ENCODE peak calls at places on chromosomes 4 and X, in eight cellular contexts. One of them, this sample, is unnamed.

GRCh38 chrX:24369816-24370215 is 9.4 kb downstream of the SUPT20HL1 start:
- DNase-seq in OCI-LY7: no peak
- DNase-seq in neural crest cell: no peak
- DNase-seq in ovary: no peak
- DNase-seq in activated CD8-positive, alpha-beta T cell treated with anti-CD3 and anti-CD28 coated beads for 36 hours: no peak
- DNase-seq in dorsolateral prefrontal cortex: no peak
- DNase-seq in endothelial cell: no peak
- DNase-seq in Caco-2: no peak
- DNase-seq in this sample: no peak

GRCh38 chrX:41350150-41350975 is 16.4 kb downstream of the DDX3X start:
- DNase-seq in dorsolateral prefrontal cortex: no peak
- DNase-seq in neural crest cell: no peak
- DNase-seq in Caco-2: no peak
- DNase-seq in endothelial cell: no peak
- DNase-seq in ovary: no peak
- DNase-seq in activated CD8-positive, alpha-beta T cell treated with anti-CD3 and anti-CD28 coated beads for 36 hours: no peak
- DNase-seq in OCI-LY7: no peak
- DNase-seq in this sample: no peak

GRCh38 chr4:152983774-152984411 is 47.8 kb downstream of the FHDC1 start:
- DNase-seq in neural crest cell: peak; percentile 14
- DNase-seq in OCI-LY7: no peak
- DNase-seq in Caco-2: no peak
- DNase-seq in endothelial cell: no peak
- DNase-seq in ovary: no peak
- DNase-seq in activated CD8-positive, alpha-beta T cell treated with anti-CD3 and anti-CD28 coated beads for 36 hours: no peak
- DNase-seq in dorsolateral prefrontal cortex: no peak
- DNase-seq in this sample: no peak

GRCh38 chr4:173056708-173057107 is 111.9 kb upstream of the GALNT7 start:
- DNase-seq in OCI-LY7: no peak
- DNase-seq in activated CD8-positive, alpha-beta T cell treated with anti-CD3 and anti-CD28 coated beads for 36 hours: no peak
- DNase-seq in endothelial cell: no peak
- DNase-seq in ovary: no peak
- DNase-seq in dorsolateral prefrontal cortex: no peak
- DNase-seq in Caco-2: no peak
- DNase-seq in neural crest cell: no peak
- DNase-seq in this sample: no peak

GRCh38 chrX:150848914-150849365 is 49.5 kb downstream of the CD99L2 start:
- DNase-seq in dorsolateral prefrontal cortex: no peak
- DNase-seq in activated CD8-positive, alpha-beta T cell treated with anti-CD3 and anti-CD28 coated beads for 36 hours: peak; percentile 11
- DNase-seq in OCI-LY7: no peak
- DNase-seq in neural crest cell: no peak
- DNase-seq in ovary: no peak
- DNase-seq in Caco-2: no peak
- DNase-seq in endothelial cell: no peak
- DNase-seq in this sample: peak; percentile 75

GRCh38 chrX:132413459-132413858 is 75.4 kb downstream of the MBNL3 start:
- DNase-seq in neural crest cell: no peak
- DNase-seq in ovary: no peak
- DNase-seq in dorsolateral prefrontal cortex: no peak
- DNase-seq in OCI-LY7: no peak
- DNase-seq in endothelial cell: peak; percentile 13
- DNase-seq in Caco-2: peak; percentile 74
- DNase-seq in activated CD8-positive, alpha-beta T cell treated with anti-CD3 and anti-CD28 coated beads for 36 hours: no peak
- DNase-seq in this sample: no peak

GRCh38 chr4:25022198-25022597 is 8.5 kb downstream of the LGI2 start:
- DNase-seq in dorsolateral prefrontal cortex: no peak
- DNase-seq in endothelial cell: no peak
- DNase-seq in ovary: no peak
- DNase-seq in Caco-2: no peak
- DNase-seq in OCI-LY7: no peak
- DNase-seq in activated CD8-positive, alpha-beta T cell treated with anti-CD3 and anti-CD28 coated beads for 36 hours: no peak
- DNase-seq in neural crest cell: no peak
- DNase-seq in this sample: no peak

GRCh38 chr4:2256781-2257191 is 5.1 kb downstream of the MXD4 start:
- DNase-seq in activated CD8-positive, alpha-beta T cell treated with anti-CD3 and anti-CD28 coated beads for 36 hours: no peak
- DNase-seq in neural crest cell: no peak
- DNase-seq in dorsolateral prefrontal cortex: peak; percentile 39
- DNase-seq in endothelial cell: peak; percentile 2
- DNase-seq in Caco-2: peak; percentile 26
- DNase-seq in OCI-LY7: no peak
- DNase-seq in ovary: peak; percentile 47
- DNase-seq in this sample: peak; percentile 82

GRCh38 chr4:136319789-136320470 is 1212.4 kb downstream of the PCDH18 start:
- DNase-seq in neural crest cell: no peak
- DNase-seq in OCI-LY7: no peak
- DNase-seq in dorsolateral prefrontal cortex: no peak
- DNase-seq in ovary: no peak
- DNase-seq in endothelial cell: no peak
- DNase-seq in activated CD8-positive, alpha-beta T cell treated with anti-CD3 and anti-CD28 coated beads for 36 hours: no peak
- DNase-seq in Caco-2: no peak
- DNase-seq in this sample: no peak

GRCh38 chr4:136320471-136320813 is 1211.9 kb downstream of the PCDH18 start:
- DNase-seq in OCI-LY7: no peak
- DNase-seq in endothelial cell: no peak
- DNase-seq in Caco-2: no peak
- DNase-seq in neural crest cell: no peak
- DNase-seq in ovary: no peak
- DNase-seq in activated CD8-positive, alpha-beta T cell treated with anti-CD3 and anti-CD28 coated beads for 36 hours: no peak
- DNase-seq in dorsolateral prefrontal cortex: no peak
- DNase-seq in this sample: no peak

GRCh38 chr4:136314686-136315085 is 1217.6 kb downstream of the PCDH18 start:
- DNase-seq in endothelial cell: no peak
- DNase-seq in Caco-2: no peak
- DNase-seq in ovary: no peak
- DNase-seq in neural crest cell: no peak
- DNase-seq in activated CD8-positive, alpha-beta T cell treated with anti-CD3 and anti-CD28 coated beads for 36 hours: no peak
- DNase-seq in dorsolateral prefrontal cortex: no peak
- DNase-seq in OCI-LY7: no peak
- DNase-seq in this sample: no peak

GRCh38 chr4:136311774-136312173 is 1220.5 kb downstream of the PCDH18 start:
- DNase-seq in OCI-LY7: no peak
- DNase-seq in neural crest cell: no peak
- DNase-seq in ovary: no peak
- DNase-seq in Caco-2: no peak
- DNase-seq in dorsolateral prefrontal cortex: no peak
- DNase-seq in activated CD8-positive, alpha-beta T cell treated with anti-CD3 and anti-CD28 coated beads for 36 hours: no peak
- DNase-seq in endothelial cell: no peak
- DNase-seq in this sample: no peak

DNA sequence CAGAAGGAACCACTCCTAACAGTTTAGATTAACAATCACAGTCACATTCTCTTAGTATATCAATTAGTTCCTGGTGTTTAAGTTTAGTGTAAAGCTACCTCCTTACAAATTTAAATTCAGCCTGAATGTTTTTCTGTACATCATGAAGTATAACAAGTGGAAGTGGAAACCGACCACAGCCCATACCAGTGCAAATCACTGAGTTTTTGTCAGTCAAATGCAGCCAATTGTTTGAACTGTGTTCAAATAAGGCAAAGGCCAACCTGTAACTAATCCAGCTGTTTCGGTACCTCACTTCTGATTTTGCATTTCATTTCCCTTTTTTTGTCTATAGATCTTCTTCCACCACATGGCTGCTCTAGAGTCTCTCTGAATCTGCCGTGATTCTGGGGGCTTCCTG is 1215.3 kb downstream of the PCDH18 start:
- DNase-seq in neural crest cell: no peak
- DNase-seq in dorsolateral prefrontal cortex: no peak
- DNase-seq in activated CD8-positive, alpha-beta T cell treated with anti-CD3 and anti-CD28 coated beads for 36 hours: no peak
- DNase-seq in Caco-2: no peak
- DNase-seq in endothelial cell: no peak
- DNase-seq in OCI-LY7: no peak
- DNase-seq in ovary: no peak
- DNase-seq in this sample: no peak
- TF ChIP-seq CTCF in neural crest cell: no peak
- TF ChIP-seq CTCF in dorsolateral prefrontal cortex: no peak
- TF ChIP-seq CTCF in activated CD8-positive, alpha-beta T cell treated with anti-CD3 and anti-CD28 coated beads for 36 hours: no peak
- TF ChIP-seq CTCF in Caco-2: no peak
- TF ChIP-seq CTCF in endothelial cell: no peak
- TF ChIP-seq CTCF in OCI-LY7: no peak
- TF ChIP-seq CTCF in ovary: no peak
- TF ChIP-seq CTCF in this sample: no peak

GRCh38 chr4:20462426-20463175 is 210.9 kb downstream of the SLIT2 start:
- DNase-seq in OCI-LY7: no peak
- DNase-seq in dorsolateral prefrontal cortex: no peak
- DNase-seq in neural crest cell: no peak
- DNase-seq in ovary: no peak
- DNase-seq in Caco-2: no peak
- DNase-seq in activated CD8-positive, alpha-beta T cell treated with anti-CD3 and anti-CD28 coated beads for 36 hours: no peak
- DNase-seq in endothelial cell: no peak
- DNase-seq in this sample: no peak
- TF ChIP-seq CTCF in OCI-LY7: no peak
- TF ChIP-seq CTCF in dorsolateral prefrontal cortex: no peak
- TF ChIP-seq CTCF in neural crest cell: no peak
- TF ChIP-seq CTCF in ovary: no peak
- TF ChIP-seq CTCF in Caco-2: no peak
- TF ChIP-seq CTCF in activated CD8-positive, alpha-beta T cell treated with anti-CD3 and anti-CD28 coated beads for 36 hours: no peak
- TF ChIP-seq CTCF in endothelial cell: no peak
- TF ChIP-seq CTCF in this sample: no peak

GRCh38 chr4:144748814-144749555 is 103.0 kb downstream of the HHIP start:
- DNase-seq in Caco-2: no peak
- DNase-seq in activated CD8-positive, alpha-beta T cell treated with anti-CD3 and anti-CD28 coated beads for 36 hours: no peak
- DNase-seq in OCI-LY7: no peak
- DNase-seq in neural crest cell: no peak
- DNase-seq in dorsolateral prefrontal cortex: no peak
- DNase-seq in endothelial cell: no peak
- DNase-seq in ovary: no peak
- DNase-seq in this sample: no peak

GRCh38 chr4:144757969-144758368 is 112.0 kb downstream of the HHIP start:
- DNase-seq in endothelial cell: no peak
- DNase-seq in OCI-LY7: no peak
- DNase-seq in activated CD8-positive, alpha-beta T cell treated with anti-CD3 and anti-CD28 coated beads for 36 hours: no peak
- DNase-seq in Caco-2: no peak
- DNase-seq in ovary: no peak
- DNase-seq in neural crest cell: no peak
- DNase-seq in dorsolateral prefrontal cortex: no peak
- DNase-seq in this sample: no peak

GRCh38 chr4:144750348-144750747 is 104.4 kb downstream of the HHIP start:
- DNase-seq in activated CD8-positive, alpha-beta T cell treated with anti-CD3 and anti-CD28 coated beads for 36 hours: no peak
- DNase-seq in ovary: no peak
- DNase-seq in dorsolateral prefrontal cortex: no peak
- DNase-seq in OCI-LY7: no peak
- DNase-seq in neural crest cell: no peak
- DNase-seq in Caco-2: no peak
- DNase-seq in endothelial cell: no peak
- DNase-seq in this sample: no peak

DNA sequence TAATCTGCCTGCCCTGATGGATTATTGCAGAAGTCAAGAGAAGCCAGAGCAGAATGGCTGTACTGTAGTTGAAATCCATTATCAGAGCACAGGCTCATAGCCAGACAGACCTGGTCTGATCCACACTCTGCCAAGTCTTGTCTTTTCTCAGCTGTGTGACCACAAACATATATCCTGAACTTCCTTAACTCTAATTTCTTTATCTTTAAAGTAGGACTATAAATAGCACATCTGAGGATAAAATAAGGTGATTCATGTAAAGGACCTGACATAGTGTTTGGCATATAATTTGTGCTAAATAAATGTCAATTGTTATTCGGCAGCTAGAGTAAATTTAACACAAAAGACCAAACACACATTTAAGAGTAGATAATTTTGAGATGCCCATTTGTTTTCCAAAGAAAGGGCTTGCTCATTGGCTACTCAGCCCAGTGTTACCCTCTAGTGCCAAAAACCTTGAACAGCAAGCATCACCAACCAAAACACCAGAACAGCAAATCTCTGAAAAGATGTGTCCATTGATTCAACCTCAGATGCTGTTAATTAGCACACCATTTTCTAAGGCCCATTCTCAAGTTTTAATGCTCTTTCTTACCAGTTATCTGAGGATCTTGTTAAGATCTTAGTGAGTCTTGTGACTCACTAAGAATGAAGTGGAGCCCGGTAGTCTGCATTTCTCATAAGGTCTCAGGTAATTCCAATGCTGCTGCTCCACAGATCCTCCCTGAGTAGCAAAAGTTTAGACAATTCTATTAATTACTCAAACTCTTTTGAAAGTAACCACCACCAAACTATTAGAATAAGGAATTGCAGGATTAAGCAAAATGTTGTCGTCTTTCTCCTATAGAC is 108.8 kb downstream of the HHIP start:
- DNase-seq in neural crest cell: no peak
- DNase-seq in dorsolateral prefrontal cortex: no peak
- DNase-seq in endothelial cell: peak; percentile 7
- DNase-seq in Caco-2: no peak
- DNase-seq in activated CD8-positive, alpha-beta T cell treated with anti-CD3 and anti-CD28 coated beads for 36 hours: no peak
- DNase-seq in ovary: no peak
- DNase-seq in OCI-LY7: no peak
- DNase-seq in this sample: no peak
- TF ChIP-seq CTCF in neural crest cell: peak; percentile 52
- TF ChIP-seq CTCF in dorsolateral prefrontal cortex: peak; percentile 61
- TF ChIP-seq CTCF in endothelial cell: no peak
- TF ChIP-seq CTCF in Caco-2: no peak
- TF ChIP-seq CTCF in activated CD8-positive, alpha-beta T cell treated with anti-CD3 and anti-CD28 coated beads for 36 hours: no peak
- TF ChIP-seq CTCF in ovary: no peak
- TF ChIP-seq CTCF in OCI-LY7: peak; percentile 27
- TF ChIP-seq CTCF in this sample: no peak

GRCh38 chr4:186013404-186014186 is 55.4 kb upstream of the TLR3 start:
- DNase-seq in Caco-2: no peak
- DNase-seq in dorsolateral prefrontal cortex: no peak
- DNase-seq in activated CD8-positive, alpha-beta T cell treated with anti-CD3 and anti-CD28 coated beads for 36 hours: no peak
- DNase-seq in ovary: no peak
- DNase-seq in neural crest cell: no peak
- DNase-seq in endothelial cell: no peak
- DNase-seq in OCI-LY7: no peak
- DNase-seq in this sample: no peak

GRCh38 chr4:186016796-186017195 is 52.2 kb upstream of the TLR3 start:
- DNase-seq in OCI-LY7: no peak
- DNase-seq in activated CD8-positive, alpha-beta T cell treated with anti-CD3 and anti-CD28 coated beads for 36 hours: no peak
- DNase-seq in neural crest cell: no peak
- DNase-seq in Caco-2: no peak
- DNase-seq in ovary: no peak
- DNase-seq in endothelial cell: no peak
- DNase-seq in dorsolateral prefrontal cortex: no peak
- DNase-seq in this sample: no peak

GRCh38 chr4:186018261-186018660 is 50.7 kb upstream of the TLR3 start:
- DNase-seq in dorsolateral prefrontal cortex: no peak
- DNase-seq in OCI-LY7: no peak
- DNase-seq in activated CD8-positive, alpha-beta T cell treated with anti-CD3 and anti-CD28 coated beads for 36 hours: no peak
- DNase-seq in Caco-2: no peak
- DNase-seq in endothelial cell: no peak
- DNase-seq in ovary: no peak
- DNase-seq in neural crest cell: no peak
- DNase-seq in this sample: no peak

GRCh38 chr4:186017801-186018200 is 51.2 kb upstream of the TLR3 start:
- DNase-seq in ovary: no peak
- DNase-seq in dorsolateral prefrontal cortex: no peak
- DNase-seq in endothelial cell: no peak
- DNase-seq in neural crest cell: no peak
- DNase-seq in Caco-2: no peak
- DNase-seq in activated CD8-positive, alpha-beta T cell treated with anti-CD3 and anti-CD28 coated beads for 36 hours: no peak
- DNase-seq in OCI-LY7: no peak
- DNase-seq in this sample: no peak

DNA sequence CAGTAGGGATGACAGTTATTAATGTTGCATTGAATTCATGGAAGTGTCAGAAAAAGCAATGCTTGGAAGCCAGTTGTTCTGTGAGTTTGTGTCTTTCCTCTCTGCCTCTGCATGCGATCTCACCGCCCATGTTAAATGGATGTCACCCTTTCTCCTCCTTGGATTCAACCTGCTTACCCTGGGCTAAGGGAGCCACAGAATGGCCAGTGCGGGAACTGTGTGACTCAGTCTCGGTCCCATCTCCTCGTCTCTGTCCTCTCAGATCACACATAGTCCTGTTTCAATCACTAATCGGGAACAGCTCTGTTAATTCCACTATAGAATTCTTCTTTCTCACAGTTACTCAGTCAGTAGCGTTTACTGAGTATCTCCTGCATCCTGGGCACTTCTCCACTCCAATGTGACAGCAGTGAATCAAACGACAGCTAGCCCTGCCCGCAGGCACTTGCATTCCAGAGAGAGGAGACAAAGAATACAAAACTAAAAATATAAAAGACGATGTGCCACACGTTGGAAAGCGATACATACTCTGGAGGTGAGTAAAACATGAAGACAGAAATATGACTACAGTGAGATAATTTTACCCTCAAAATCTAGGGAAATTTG is 53.6 kb upstream of the TLR3 start:
- DNase-seq in OCI-LY7: no peak
- DNase-seq in activated CD8-positive, alpha-beta T cell treated with anti-CD3 and anti-CD28 coated beads for 36 hours: no peak
- DNase-seq in neural crest cell: no peak
- DNase-seq in endothelial cell: no peak
- DNase-seq in dorsolateral prefrontal cortex: no peak
- DNase-seq in ovary: no peak
- DNase-seq in Caco-2: no peak
- DNase-seq in this sample: no peak
- TF ChIP-seq CTCF in OCI-LY7: no peak
- TF ChIP-seq CTCF in activated CD8-positive, alpha-beta T cell treated with anti-CD3 and anti-CD28 coated beads for 36 hours: no peak
- TF ChIP-seq CTCF in neural crest cell: no peak
- TF ChIP-seq CTCF in endothelial cell: no peak
- TF ChIP-seq CTCF in dorsolateral prefrontal cortex: no peak
- TF ChIP-seq CTCF in ovary: no peak
- TF ChIP-seq CTCF in Caco-2: no peak
- TF ChIP-seq CTCF in this sample: no peak

This sample was measured in upper lobe of left lung.